ENCODE peak calls at places on chromosomes 12 and 14, in four cellular contexts. J is GM19239; V is HuH-7.5; B is stimulated activated CD4-positive, alpha-beta T cell treated with anti-CD3 and anti-CD28 coated beads, TNF-alpha, amount 100 ng/mL, for 24 hours. X is an unnamed sample.

GRCh38 chr12:116559330-116560080 is at the start of gene MAP1LC3B2:
- DNase-seq in J (peak), V (no peak), B (peak), X (peak)

GRCh38 chr14:104119700-104120251 is 18.6 kb upstream of the KIF26A start:
- DNase-seq in V (no peak), B (no peak), J (no peak), X (no peak)

GRCh38 chr12:1630827-1631591 is 2.0 kb downstream of the WNT5B start:
- DNase-seq in J (no peak), B (no peak), V (no peak), X (peak)

GRCh38 chr12:52007158-52007921 is 594 bp downstream of the TAMALIN start:
- DNase-seq in V (no peak), B (peak), J (no peak), X (no peak)

GRCh38 chr14:50095895-50096294 is 20.5 kb downstream of the VCPKMT start:
- DNase-seq in V (no peak), J (no peak), B (no peak), X (no peak)

GRCh38 chr14:104998801-104999200 is 13.2 kb downstream of the CLBA1 start:
- DNase-seq in B (no peak), J (no peak), V (no peak), X (no peak)

GRCh38 chr14:72583316-72584272 is 310.3 kb downstream of the DPF3 start:
- DNase-seq in J (no peak), B (no peak), V (no peak), X (no peak)

GRCh38 chr14:45261209-45261608 is 8.2 kb upstream of the MIS18BP1 start:
- DNase-seq in B (no peak), J (no peak), V (no peak), X (no peak)

GRCh38 chr12:80567391-80567790 is 123.4 kb downstream of the PTPRQ start:
- DNase-seq in B (no peak), V (no peak), J (no peak), X (no peak)

GRCh38 chr12:121107681-121108080 is 25.0 kb upstream of the P2RX7 start:
- DNase-seq in B (no peak), J (no peak), V (no peak), X (peak)

GRCh38 chr12:52798003-52798670 is 2.2 kb upstream of the KRT3 start:
- DNase-seq in V (no peak), J (no peak), B (no peak), X (peak)

X was measured in astrocyte.